ENCODE peak calls at places on chromosomes 4 and X, in four cellular contexts. O is DMS79 treated with DMSO at 0.1 percent for 48 hours, Y is MV-4-11, A is cardiac septum. X is an unnamed sample.

GRCh38 chrX:110086162-110086915 is 83.4 kb downstream of the TMEM164 start:
- DNase-seq in Y (no peak), O (no peak), A (no peak), X (no peak)

GRCh38 chrX:11424903-11425674 is 131.9 kb downstream of the AMELX start:
- DNase-seq in O (no peak), Y (no peak), A (no peak), X (no peak)

GRCh38 chr4:27811928-27812327 is 951.3 kb downstream of the STIM2 start:
- DNase-seq in A (no peak), O (no peak), Y (no peak), X (no peak)

GRCh38 chr4:27360651-27361347 is 500.2 kb downstream of the STIM2 start:
- DNase-seq in Y (no peak), O (no peak), A (no peak), X (no peak)

GRCh38 chr4:915041-915474 is 17.1 kb downstream of the GAK start:
- DNase-seq in Y (peak; percentile 88), A (peak; percentile 64), O (no peak), X (peak; percentile 70)

GRCh38 chrX:152819732-152820131 is 10.8 kb downstream of the CETN2 start:
- DNase-seq in A (no peak), Y (no peak), O (no peak), X (no peak)

GRCh38 chrX:13428055-13428786 is 108.4 kb upstream of the ATXN3L start:
- DNase-seq in Y (peak; percentile 10), A (no peak), O (no peak), X (no peak)

GRCh38 chr4:2944091-2944482 is 19.1 kb downstream of the NOP14 start:
- DNase-seq in O (no peak), A (peak; percentile 55), Y (no peak), X (no peak)

GRCh38 chr4:6892190-6892908 is 17.3 kb upstream of the TBC1D14 start:
- DNase-seq in A (peak; percentile 86), Y (peak; percentile 75), O (no peak), X (no peak)

GRCh38 chrX:68660746-68661145 is 13.3 kb downstream of the STARD8 start:
- DNase-seq in Y (no peak), O (no peak), A (no peak), X (no peak)

GRCh38 chrX:52261463-52262194 is 76.9 kb downstream of the MAGED4 start:
- DNase-seq in O (peak; percentile 75), Y (peak; percentile 70), A (peak; percentile 98), X (peak; percentile 98)

GRCh38 chr4:167930171-167930570 is 162.2 kb upstream of the ANXA10 start:
- DNase-seq in Y (no peak), A (no peak), O (no peak), X (no peak)

GRCh38 chrX:153598541-153599191 is at the start of gene CCNQ:
- DNase-seq in O (no peak), A (no peak), Y (no peak), X (peak; percentile 78)

GRCh38 chrX:71872542-71873458 is 37.8 kb upstream of the NHSL2 start:
- DNase-seq in Y (no peak), A (no peak), O (no peak), X (no peak)

GRCh38 chr4:55868691-55869090 is 15.2 kb downstream of the EXOC1 start:
- DNase-seq in O (no peak), Y (no peak), A (no peak), X (no peak)

GRCh38 chrX:144819406-144819805 is 427.9 kb upstream of the SPANXN1 start:
- DNase-seq in A (no peak), O (no peak), Y (peak; percentile 36), X (no peak)

X was measured in posterior vena cava.